ENCODE peak calls at places on chromosomes 16 and 17, in nine cellular contexts. One of them, this sample, is unnamed.

GRCh38 chr16:68272501-68273209 is 8.3 kb downstream of the SLC7A6 start:
- DNase-seq in ovary: no peak
- DNase-seq in adrenal gland: no peak
- DNase-seq in body of pancreas: peak; percentile 38
- DNase-seq in transverse colon: peak; percentile 55
- DNase-seq in tibial nerve: no peak
- DNase-seq in A549: no peak
- DNase-seq in upper lobe of left lung: peak; percentile 39
- DNase-seq in IMR-90: no peak
- DNase-seq in this sample: no peak

GRCh38 chr16:27920391-27920891 is 143.1 kb downstream of the GSG1L start:
- DNase-seq in ovary: no peak
- DNase-seq in adrenal gland: no peak
- DNase-seq in body of pancreas: no peak
- DNase-seq in transverse colon: no peak
- DNase-seq in tibial nerve: no peak
- DNase-seq in A549: peak; percentile 20
- DNase-seq in upper lobe of left lung: no peak
- DNase-seq in IMR-90: no peak
- DNase-seq in this sample: peak; percentile 50

GRCh38 chr16:77732241-77732946 is 10.1 kb downstream of the NUDT7 start:
- DNase-seq in ovary: no peak
- DNase-seq in adrenal gland: no peak
- DNase-seq in body of pancreas: no peak
- DNase-seq in transverse colon: no peak
- DNase-seq in tibial nerve: no peak
- DNase-seq in A549: no peak
- DNase-seq in upper lobe of left lung: no peak
- DNase-seq in IMR-90: peak; percentile 95
- DNase-seq in this sample: no peak

GRCh38 chr17:22718689-22719088 is 1026.4 kb downstream of the KCNJ18 start:
- DNase-seq in ovary: no peak
- DNase-seq in adrenal gland: no peak
- DNase-seq in body of pancreas: no peak
- DNase-seq in transverse colon: no peak
- DNase-seq in tibial nerve: no peak
- DNase-seq in A549: no peak
- DNase-seq in upper lobe of left lung: no peak
- DNase-seq in IMR-90: no peak
- DNase-seq in this sample: no peak

GRCh38 chr17:75937652-75938051 is 3.2 kb downstream of the FBF1 start:
- DNase-seq in ovary: no peak
- DNase-seq in adrenal gland: no peak
- DNase-seq in body of pancreas: no peak
- DNase-seq in transverse colon: no peak
- DNase-seq in tibial nerve: no peak
- DNase-seq in A549: no peak
- DNase-seq in upper lobe of left lung: no peak
- DNase-seq in IMR-90: no peak
- DNase-seq in this sample: no peak

GRCh38 chr16:72371307-72372081 is 199.5 kb upstream of the PMFBP1 start:
- DNase-seq in ovary: no peak
- DNase-seq in adrenal gland: no peak
- DNase-seq in body of pancreas: no peak
- DNase-seq in transverse colon: no peak
- DNase-seq in tibial nerve: no peak
- DNase-seq in A549: peak; percentile 21
- DNase-seq in upper lobe of left lung: no peak
- DNase-seq in IMR-90: peak; percentile 25
- DNase-seq in this sample: no peak

GRCh38 chr16:52408197-52408845 is 138.6 kb downstream of the TOX3 start:
- DNase-seq in ovary: no peak
- DNase-seq in adrenal gland: no peak
- DNase-seq in body of pancreas: no peak
- DNase-seq in transverse colon: no peak
- DNase-seq in tibial nerve: no peak
- DNase-seq in A549: no peak
- DNase-seq in upper lobe of left lung: no peak
- DNase-seq in IMR-90: no peak
- DNase-seq in this sample: no peak

GRCh38 chr17:6786618-6787017 is 10.6 kb downstream of the FBXO39 start:
- DNase-seq in ovary: no peak
- DNase-seq in adrenal gland: no peak
- DNase-seq in body of pancreas: no peak
- DNase-seq in transverse colon: no peak
- DNase-seq in tibial nerve: no peak
- DNase-seq in A549: peak; percentile 14
- DNase-seq in upper lobe of left lung: no peak
- DNase-seq in IMR-90: peak; percentile 63
- DNase-seq in this sample: no peak

GRCh38 chr17:35019386-35020179 is 39.3 kb downstream of the LIG3 start:
- DNase-seq in ovary: no peak
- DNase-seq in adrenal gland: no peak
- DNase-seq in body of pancreas: no peak
- DNase-seq in transverse colon: no peak
- DNase-seq in tibial nerve: no peak
- DNase-seq in A549: no peak
- DNase-seq in upper lobe of left lung: no peak
- DNase-seq in IMR-90: no peak
- DNase-seq in this sample: no peak

GRCh38 chr17:35021520-35022380 is 41.4 kb downstream of the LIG3 start:
- DNase-seq in ovary: no peak
- DNase-seq in adrenal gland: no peak
- DNase-seq in body of pancreas: no peak
- DNase-seq in transverse colon: no peak
- DNase-seq in tibial nerve: no peak
- DNase-seq in A549: no peak
- DNase-seq in upper lobe of left lung: no peak
- DNase-seq in IMR-90: no peak
- DNase-seq in this sample: no peak

GRCh38 chr17:35025541-35025940 is 38.0 kb downstream of the RFFL start:
- DNase-seq in ovary: no peak
- DNase-seq in adrenal gland: no peak
- DNase-seq in body of pancreas: no peak
- DNase-seq in transverse colon: no peak
- DNase-seq in tibial nerve: no peak
- DNase-seq in A549: no peak
- DNase-seq in upper lobe of left lung: no peak
- DNase-seq in IMR-90: no peak
- DNase-seq in this sample: no peak

GRCh38 chr17:35023538-35023937 is 40.0 kb downstream of the RFFL start:
- DNase-seq in ovary: no peak
- DNase-seq in adrenal gland: no peak
- DNase-seq in body of pancreas: no peak
- DNase-seq in transverse colon: no peak
- DNase-seq in tibial nerve: no peak
- DNase-seq in A549: no peak
- DNase-seq in upper lobe of left lung: no peak
- DNase-seq in IMR-90: no peak
- DNase-seq in this sample: no peak

GRCh38 chr17:35022536-35023063 is 40.9 kb downstream of the RFFL start:
- DNase-seq in ovary: no peak
- DNase-seq in adrenal gland: peak; percentile 71
- DNase-seq in body of pancreas: peak; percentile 27
- DNase-seq in transverse colon: peak; percentile 59
- DNase-seq in tibial nerve: no peak
- DNase-seq in A549: peak; percentile 82
- DNase-seq in upper lobe of left lung: peak; percentile 93
- DNase-seq in IMR-90: peak; percentile 87
- DNase-seq in this sample: peak; percentile 94
- TF ChIP-seq POLR2A in ovary: no peak
- TF ChIP-seq POLR2A in adrenal gland: peak; percentile 9
- TF ChIP-seq POLR2A in body of pancreas: no peak
- TF ChIP-seq POLR2A in transverse colon: no peak
- TF ChIP-seq POLR2A in tibial nerve: no peak
- TF ChIP-seq POLR2A in A549: no peak
- TF ChIP-seq POLR2A in upper lobe of left lung: no peak
- TF ChIP-seq POLR2A in IMR-90: peak; percentile 68
- TF ChIP-seq POLR2A in this sample: no peak

DNA sequence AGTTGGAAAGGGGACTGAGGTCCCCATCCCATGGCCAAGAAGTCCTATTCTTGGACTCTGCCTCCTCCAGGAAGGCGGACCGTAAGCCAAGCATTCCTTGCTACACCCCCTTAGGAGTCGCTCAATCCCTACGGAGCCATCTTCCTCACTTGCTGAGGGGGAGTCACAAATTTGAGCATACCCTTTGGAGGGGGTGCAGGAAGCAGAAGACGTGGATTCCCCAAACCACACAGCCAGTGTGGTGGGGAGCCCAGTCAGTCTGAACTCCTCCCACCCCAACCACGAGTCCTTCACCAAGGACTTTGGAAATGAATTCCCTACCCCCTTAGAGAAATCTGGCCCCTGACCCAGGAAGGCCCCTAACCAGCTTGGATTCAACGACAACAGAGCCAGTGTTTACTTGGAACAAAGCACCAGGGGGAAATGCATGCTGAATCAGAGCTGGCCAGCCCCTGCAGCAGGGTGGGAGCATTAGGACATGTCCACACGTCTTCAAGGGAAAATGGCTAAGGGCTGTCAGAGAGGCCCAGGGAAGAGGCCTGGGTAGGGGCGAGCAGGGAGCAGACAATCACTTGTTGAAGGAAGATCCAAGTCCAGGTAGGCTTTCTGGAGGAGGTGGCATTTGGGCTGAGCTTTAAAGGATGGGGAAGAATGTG is 5.5 kb upstream of the TMEM92 start:
- DNase-seq in ovary: no peak
- DNase-seq in adrenal gland: no peak
- DNase-seq in body of pancreas: no peak
- DNase-seq in transverse colon: peak; percentile 4
- DNase-seq in tibial nerve: no peak
- DNase-seq in A549: no peak
- DNase-seq in upper lobe of left lung: no peak
- DNase-seq in IMR-90: peak; percentile 51
- DNase-seq in this sample: no peak
- H3K4me1 ChIP-seq in ovary: peaks cover 53% of the 10 kb centered on the region
- H3K4me1 ChIP-seq in adrenal gland: no peaks in the 10 kb centered on the region
- H3K4me1 ChIP-seq in body of pancreas: peaks cover 16% of the 10 kb centered on the region
- H3K4me1 ChIP-seq in transverse colon: peaks cover 38% of the 10 kb centered on the region
- H3K4me1 ChIP-seq in tibial nerve: peaks cover 48% of the 10 kb centered on the region
- H3K4me1 ChIP-seq in A549: peaks cover 39% of the 10 kb centered on the region
- H3K4me1 ChIP-seq in upper lobe of left lung: peaks cover 26% of the 10 kb centered on the region
- H3K4me1 ChIP-seq in IMR-90: peaks cover 81% of the 10 kb centered on the region
- H3K4me1 ChIP-seq in this sample: peaks cover 43% of the 10 kb centered on the region

GRCh38 chr17:4553669-4554068 is 1.5 kb downstream of the MYBBP1A start:
- DNase-seq in ovary: no peak
- DNase-seq in adrenal gland: peak; percentile 16
- DNase-seq in body of pancreas: no peak
- DNase-seq in transverse colon: no peak
- DNase-seq in tibial nerve: no peak
- DNase-seq in A549: no peak
- DNase-seq in upper lobe of left lung: no peak
- DNase-seq in IMR-90: no peak
- DNase-seq in this sample: peak; percentile 64

GRCh38 chr17:4554441-4554996 is 665 bp downstream of the MYBBP1A start:
- DNase-seq in ovary: no peak
- DNase-seq in adrenal gland: peak; percentile 25
- DNase-seq in body of pancreas: no peak
- DNase-seq in transverse colon: no peak
- DNase-seq in tibial nerve: no peak
- DNase-seq in A549: no peak
- DNase-seq in upper lobe of left lung: no peak
- DNase-seq in IMR-90: no peak
- DNase-seq in this sample: no peak

GRCh38 chr17:4556996-4557395 is 1.8 kb upstream of the MYBBP1A start:
- DNase-seq in ovary: no peak
- DNase-seq in adrenal gland: no peak
- DNase-seq in body of pancreas: no peak
- DNase-seq in transverse colon: no peak
- DNase-seq in tibial nerve: no peak
- DNase-seq in A549: no peak
- DNase-seq in upper lobe of left lung: no peak
- DNase-seq in IMR-90: no peak
- DNase-seq in this sample: peak; percentile 16

GRCh38 chr17:4555863-4556646 is 871 bp upstream of the MYBBP1A start:
- DNase-seq in ovary: no peak
- DNase-seq in adrenal gland: no peak
- DNase-seq in body of pancreas: no peak
- DNase-seq in transverse colon: no peak
- DNase-seq in tibial nerve: no peak
- DNase-seq in A549: no peak
- DNase-seq in upper lobe of left lung: no peak
- DNase-seq in IMR-90: no peak
- DNase-seq in this sample: peak; percentile 72

DNA sequence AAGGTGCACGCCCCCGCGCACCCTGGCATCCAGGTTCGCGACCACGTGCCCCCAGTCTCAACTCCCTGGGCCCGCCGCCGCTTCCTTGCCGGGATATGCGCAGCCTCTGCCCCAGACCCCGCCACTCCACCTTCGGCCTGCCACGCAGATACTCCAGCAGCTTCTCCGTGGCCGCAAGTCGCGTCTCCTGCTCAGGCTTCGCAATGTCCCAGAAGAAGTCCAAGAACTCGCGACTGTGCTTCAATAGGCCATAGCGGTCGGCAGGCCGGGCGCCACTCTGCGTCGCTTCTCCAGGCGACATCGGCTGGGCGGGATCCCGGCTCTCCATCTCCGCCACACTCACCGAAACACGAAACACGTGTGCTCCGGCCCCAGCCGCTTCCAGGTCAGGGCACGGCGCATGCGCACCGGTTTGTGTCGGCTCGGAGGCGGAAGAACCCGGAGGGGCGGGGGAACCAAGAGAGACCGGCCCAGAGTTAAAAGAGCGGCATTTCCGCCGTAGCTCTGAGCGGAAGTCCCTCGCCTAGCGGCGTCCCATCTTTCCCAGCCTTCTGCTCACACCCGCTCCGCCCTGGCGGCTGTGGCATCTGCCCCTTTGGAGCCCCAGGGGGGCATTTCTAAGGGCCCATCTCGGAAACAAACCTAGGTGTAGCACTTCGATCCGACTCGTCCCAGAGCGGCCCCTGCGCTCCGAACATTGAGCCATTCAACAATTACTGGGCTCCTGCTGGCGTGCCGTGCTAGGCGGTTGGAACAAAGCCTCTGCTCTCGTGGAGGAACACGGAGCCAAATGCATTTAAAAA is at the start of gene MYBBP1A:
- DNase-seq in ovary: peak; percentile 98
- DNase-seq in adrenal gland: peak; percentile 97
- DNase-seq in body of pancreas: peak; percentile 98
- DNase-seq in transverse colon: peak; percentile 98
- DNase-seq in tibial nerve: peak; percentile 95
- DNase-seq in A549: peak; percentile 97
- DNase-seq in upper lobe of left lung: peak; percentile 98
- DNase-seq in IMR-90: peak; percentile 92
- DNase-seq in this sample: peak; percentile 100
- TF ChIP-seq POLR2A in ovary: no peak
- TF ChIP-seq POLR2A in adrenal gland: peak; percentile 81
- TF ChIP-seq POLR2A in body of pancreas: peak; percentile 90
- TF ChIP-seq POLR2A in transverse colon: peak; percentile 68
- TF ChIP-seq POLR2A in tibial nerve: no peak
- TF ChIP-seq POLR2A in A549: peak; percentile 91
- TF ChIP-seq POLR2A in upper lobe of left lung: peak; percentile 58
- TF ChIP-seq POLR2A in IMR-90: peak; percentile 69
- TF ChIP-seq POLR2A in this sample: no peak

GRCh38 chr17:42832213-42832933 is 824 bp upstream of the PSME3 start:
- DNase-seq in ovary: no peak
- DNase-seq in adrenal gland: no peak
- DNase-seq in body of pancreas: no peak
- DNase-seq in transverse colon: no peak
- DNase-seq in tibial nerve: no peak
- DNase-seq in A549: peak; percentile 27
- DNase-seq in upper lobe of left lung: no peak
- DNase-seq in IMR-90: no peak
- DNase-seq in this sample: no peak

GRCh38 chr17:42832934-42833770 is at the start of gene PSME3:
- DNase-seq in ovary: peak; percentile 88
- DNase-seq in adrenal gland: peak; percentile 93
- DNase-seq in body of pancreas: peak; percentile 89
- DNase-seq in transverse colon: peak; percentile 93
- DNase-seq in tibial nerve: peak; percentile 65
- DNase-seq in A549: peak; percentile 92
- DNase-seq in upper lobe of left lung: peak; percentile 92
- DNase-seq in IMR-90: peak; percentile 85
- DNase-seq in this sample: peak; percentile 99

GRCh38 chr17:42833771-42834422 is 700 bp downstream of the PSME3 start:
- DNase-seq in ovary: no peak
- DNase-seq in adrenal gland: no peak
- DNase-seq in body of pancreas: no peak
- DNase-seq in transverse colon: no peak
- DNase-seq in tibial nerve: no peak
- DNase-seq in A549: no peak
- DNase-seq in upper lobe of left lung: no peak
- DNase-seq in IMR-90: no peak
- DNase-seq in this sample: no peak

GRCh38 chr17:42827472-42827871 is 3.4 kb upstream of the BECN1 start:
- DNase-seq in ovary: no peak
- DNase-seq in adrenal gland: no peak
- DNase-seq in body of pancreas: no peak
- DNase-seq in transverse colon: no peak
- DNase-seq in tibial nerve: no peak
- DNase-seq in A549: no peak
- DNase-seq in upper lobe of left lung: no peak
- DNase-seq in IMR-90: no peak
- DNase-seq in this sample: no peak

GRCh38 chr17:42830971-42831370 is 2.2 kb upstream of the PSME3 start:
- DNase-seq in ovary: no peak
- DNase-seq in adrenal gland: no peak
- DNase-seq in body of pancreas: no peak
- DNase-seq in transverse colon: no peak
- DNase-seq in tibial nerve: no peak
- DNase-seq in A549: no peak
- DNase-seq in upper lobe of left lung: no peak
- DNase-seq in IMR-90: no peak
- DNase-seq in this sample: no peak
- H3K4me1 ChIP-seq in ovary: no peaks in the 10 kb centered on the region
- H3K4me1 ChIP-seq in adrenal gland: peaks cover 18% of the 10 kb centered on the region
- H3K4me1 ChIP-seq in body of pancreas: peaks cover 29% of the 10 kb centered on the region
- H3K4me1 ChIP-seq in transverse colon: peaks cover 13% of the 10 kb centered on the region
- H3K4me1 ChIP-seq in tibial nerve: peaks cover 22% of the 10 kb centered on the region
- H3K4me1 ChIP-seq in A549: peaks cover 22% of the 10 kb centered on the region
- H3K4me1 ChIP-seq in upper lobe of left lung: peaks cover 19% of the 10 kb centered on the region
- H3K4me1 ChIP-seq in IMR-90: peaks cover 3% of the 10 kb centered on the region
- H3K4me1 ChIP-seq in this sample: peaks cover 32% of the 10 kb centered on the region